ENCODE peak calls at places on chromosomes 4 and X, in nine cellular contexts. L is CD4-positive, CD25-positive, alpha-beta regulatory T cell; B is T-helper 2 cell; J is GM12892; O is CD4-positive, alpha-beta memory T cell; F is A172; G is neural crest cell; V is retinal pigment epithelial cell; U is H9. M is an unnamed sample.

GRCh38 chr4:25457053-25457715 is 80.1 kb downstream of the ANAPC4 start:
- DNase-seq in L (no peak), F (peak), B (no peak), J (no peak), G (no peak), U (no peak), O (no peak), V (no peak), M (no peak)

GRCh38 chr4:3880595-3881120 is 114.5 kb downstream of the ADRA2C start:
- DNase-seq in G (peak), U (peak), V (peak), L (peak), O (peak), F (peak), B (no peak), J (peak), M (peak)

GRCh38 chr4:113952452-113953029 is 26.9 kb downstream of the ARSJ start:
- DNase-seq in U (peak), B (no peak), J (no peak), V (no peak), O (no peak), G (peak), F (peak), L (peak), M (peak)

GRCh38 chr4:76488905-76489798 is 54.1 kb downstream of the SHROOM3 start:
- DNase-seq in O (no peak), U (no peak), F (no peak), G (no peak), B (no peak), J (no peak), L (no peak), V (no peak), M (no peak)

GRCh38 chr4:137946423-137946822 is 295.7 kb downstream of the SLC7A11 start:
- DNase-seq in J (no peak), L (no peak), F (no peak), V (no peak), U (no peak), B (no peak), O (no peak), G (no peak), M (no peak)

GRCh38 chrX:112313201-112313600 is 230.6 kb upstream of the TRPC5 start:
- DNase-seq in J (no peak), L (no peak), F (no peak), G (no peak), V (no peak), B (no peak), O (no peak), U (no peak), M (no peak)

GRCh38 chr4:109979932-109980717 is 67.4 kb downstream of the EGF start:
- DNase-seq in V (no peak), O (no peak), L (no peak), G (no peak), J (no peak), F (peak), U (no peak), B (no peak), M (no peak)

GRCh38 chrX:134294548-134294947 is 57.6 kb downstream of the CCDC160 start:
- DNase-seq in J (no peak), O (no peak), U (no peak), V (no peak), L (no peak), G (no peak), F (no peak), B (no peak), M (no peak)

GRCh38 chr4:140186651-140187315 is 32.8 kb upstream of the MAML3 start:
- DNase-seq in L (no peak), G (no peak), O (no peak), B (no peak), F (peak), J (no peak), V (peak), U (no peak), M (peak)

GRCh38 chrX:149643496-149643895 is 11.9 kb upstream of the TMEM185A start:
- DNase-seq in O (no peak), F (no peak), L (no peak), J (no peak), V (no peak), G (no peak), B (no peak), U (no peak), M (no peak)

GRCh38 chr4:3416270-3416669 is 25.5 kb upstream of the HGFAC start:
- DNase-seq in U (peak), B (no peak), L (no peak), J (no peak), V (no peak), F (no peak), G (no peak), O (no peak), M (no peak)

GRCh38 chr4:158195297-158195696 is 15.0 kb upstream of the TMEM144 start:
- DNase-seq in B (no peak), G (no peak), U (no peak), O (no peak), J (no peak), F (no peak), L (no peak), V (no peak), M (no peak)

GRCh38 chr4:189143255-189143654 is 797.4 kb upstream of the FRG1 start:
- DNase-seq in V (no peak), B (no peak), G (no peak), U (no peak), L (no peak), O (no peak), F (peak), J (no peak), M (no peak)

GRCh38 chr4:6732441-6733357 is 16.7 kb downstream of the BLOC1S4 start:
- DNase-seq in J (no peak), G (no peak), B (no peak), L (no peak), F (peak), U (no peak), V (peak), O (no peak), M (no peak)

M was measured in COR-L47.